ENCODE peak calls at places on chromosomes 11 and 22, in nine cellular contexts. D is adrenal gland, R is epithelial cell of esophagus, J is SK-N-SH, Q is AG09309, B is heart left ventricle, O is uterus, E is heart right ventricle, T is tibial nerve. F is an unnamed sample.

GRCh38 chr22:28833276-28833923 is 33.0 kb upstream of the XBP1 start:
- DNase-seq in B (no peak), E (no peak), T (no peak), R (no peak), O (no peak), J (no peak), Q (no peak), D (no peak), F (no peak)

GRCh38 chr11:109155291-109155690 is 266.7 kb upstream of the C11orf87 start:
- DNase-seq in O (no peak), J (no peak), E (no peak), R (no peak), D (no peak), B (no peak), T (no peak), Q (no peak), F (no peak)

GRCh38 chr22:24207264-24208011 is 26.2 kb downstream of the SUSD2 start:
- DNase-seq in B (no peak), R (no peak), D (no peak), T (no peak), Q (no peak), E (no peak), O (no peak), J (no peak), F (no peak)

GRCh38 chr22:49930596-49931412 is 12.4 kb downstream of the CRELD2 start:
- DNase-seq in T (peak; percentile 61), R (peak; percentile 79), O (no peak), J (peak; percentile 74), E (no peak), D (peak; percentile 82), Q (peak; percentile 24), B (peak; percentile 78), F (peak; percentile 58)

GRCh38 chr11:119615003-119615878 is 113.8 kb downstream of the NECTIN1 start:
- DNase-seq in Q (peak; percentile 29), T (no peak), O (no peak), R (peak; percentile 87), D (no peak), J (no peak), B (no peak), E (no peak), F (no peak)

GRCh38 chr22:39545310-39546063 is 12.9 kb upstream of the RPS19BP1 start:
- DNase-seq in B (no peak), R (peak; percentile 60), E (peak; percentile 56), D (no peak), J (no peak), Q (no peak), O (no peak), T (no peak), F (no peak)

GRCh38 chr22:39298194-39298987 is 21.0 kb downstream of the RPL3 start:
- DNase-seq in B (no peak), E (peak; percentile 48), R (no peak), Q (no peak), O (no peak), J (no peak), D (no peak), T (no peak), F (no peak)

GRCh38 chr11:12184696-12185095 is 74.3 kb downstream of the MICAL2 start:
- DNase-seq in J (no peak), R (no peak), T (no peak), Q (no peak), O (no peak), E (no peak), B (no peak), D (no peak), F (no peak)

GRCh38 chr11:115430345-115430744 is 73.9 kb downstream of the CADM1 start:
- DNase-seq in R (no peak), T (no peak), B (no peak), J (no peak), E (no peak), D (no peak), O (no peak), Q (no peak), F (no peak)

GRCh38 chr11:77446911-77447629 is 26.8 kb downstream of the PAK1 start:
- DNase-seq in B (no peak), Q (no peak), R (peak; percentile 33), J (no peak), E (no peak), T (no peak), D (no peak), O (no peak), F (no peak)

GRCh38 chr22:40396882-40397281 is 26.5 kb downstream of the SGSM3 start:
- DNase-seq in D (peak; percentile 32), T (no peak), B (no peak), Q (no peak), J (peak; percentile 75), R (peak; percentile 97), O (no peak), E (no peak), F (no peak)

GRCh38 chr11:88543902-88544655 is 206.5 kb upstream of the CTSC start:
- DNase-seq in T (peak; percentile 63), Q (peak; percentile 83), B (peak; percentile 73), R (peak; percentile 91), D (peak; percentile 80), O (peak; percentile 81), J (peak; percentile 48), E (peak; percentile 62), F (peak; percentile 67)

GRCh38 chr11:8384199-8384821 is 120.6 kb upstream of the LMO1 start:
- DNase-seq in Q (no peak), J (no peak), E (no peak), O (peak; percentile 48), D (peak; percentile 79), B (no peak), T (no peak), R (peak; percentile 23), F (no peak)

GRCh38 chr11:76654980-76655379 is 15.6 kb downstream of the LRRC32 start:
- DNase-seq in T (no peak), D (no peak), O (no peak), E (no peak), Q (no peak), R (no peak), B (no peak), J (no peak), F (no peak)

GRCh38 chr22:19057539-19057938 is 64.7 kb downstream of the DGCR2 start:
- DNase-seq in J (no peak), O (no peak), D (no peak), Q (no peak), E (no peak), R (no peak), B (no peak), T (no peak), F (no peak)

GRCh38 chr11:14577290-14577689 is 57.1 kb upstream of the PSMA1 start:
- DNase-seq in T (no peak), D (no peak), Q (no peak), J (no peak), E (no peak), B (no peak), R (no peak), O (no peak), F (no peak)

DNA sequence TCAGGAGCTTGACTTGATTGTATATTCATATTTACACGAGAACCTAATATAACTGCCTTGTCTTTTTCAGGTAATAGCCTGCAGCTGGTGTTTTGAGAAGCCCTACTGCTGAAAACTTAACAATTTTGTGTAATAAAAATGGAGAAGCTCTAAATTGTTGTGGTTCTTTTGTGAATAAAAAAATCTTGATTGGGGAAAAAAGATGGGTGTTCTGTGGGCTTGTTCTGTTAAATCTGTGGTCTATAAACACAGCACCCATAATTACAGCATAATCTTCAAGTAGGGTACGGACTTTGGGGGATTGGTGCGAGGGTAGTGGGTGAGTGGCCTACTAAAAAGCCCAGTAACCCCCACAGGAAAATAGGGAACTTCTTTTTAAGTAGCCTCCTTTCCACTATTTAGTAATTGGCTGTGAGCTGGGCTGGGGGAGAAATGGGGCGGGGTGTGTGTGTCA is 7.5 kb downstream of the MALAT1 start:
- DNase-seq in T (no peak), O (no peak), E (no peak), B (no peak), J (no peak), D (no peak), Q (no peak), R (no peak), F (no peak)
- H3K4me3 ChIP-seq in T (peak overlapping the region; percentile 63), O (peak overlapping the region; percentile 90), E (peak overlapping the region; percentile 84), B (peak overlapping the region; percentile 75), J (peak overlapping the region; percentile 87), D (peak overlapping the region; percentile 78), Q (peak overlapping the region; percentile 74), R (peak overlapping the region; percentile 3), F (peak overlapping the region; percentile 89)

GRCh38 chr11:61815790-61816735 is 740 bp downstream of the FADS1 start:
- DNase-seq in B (peak; percentile 82), O (peak; percentile 76), R (peak; percentile 80), D (peak; percentile 81), T (peak; percentile 44), E (peak; percentile 73), J (peak; percentile 81), Q (no peak), F (peak; percentile 73)

GRCh38 chr11:61817471-61818202 is 834 bp upstream of the FADS1 start:
- DNase-seq in B (no peak), T (no peak), O (no peak), J (no peak), Q (no peak), R (no peak), E (no peak), D (no peak), F (no peak)

GRCh38 chr11:61814242-61814957 is 2.4 kb downstream of the FADS1 start:
- DNase-seq in O (no peak), B (peak; percentile 66), E (no peak), T (no peak), R (peak; percentile 41), D (peak; percentile 49), J (peak; percentile 47), Q (no peak), F (no peak)

GRCh38 chr11:61814958-61815789 is 1.6 kb downstream of the FADS1 start:
- DNase-seq in D (peak; percentile 98), J (peak; percentile 95), O (peak; percentile 96), E (peak; percentile 98), R (peak; percentile 68), B (peak; percentile 99), Q (peak; percentile 71), T (peak; percentile 92), F (peak; percentile 98)

GRCh38 chr11:61816736-61817455 is at the start of gene FADS1:
- DNase-seq in Q (peak; percentile 66), D (peak; percentile 95), J (peak; percentile 95), R (peak; percentile 84), T (peak; percentile 83), B (peak; percentile 91), E (peak; percentile 93), O (peak; percentile 92), F (peak; percentile 90)
- TF ChIP-seq CTCF in Q (peak; percentile 63), D (peak; percentile 31), J (peak; percentile 63), R (peak; percentile 37), T (peak; percentile 61), B (peak; percentile 60), E (peak; percentile 75), O (peak; percentile 57), F (peak; percentile 61)

GRCh38 chr11:66011785-66012303 is at the start of gene CST6:
- DNase-seq in D (no peak), T (no peak), R (no peak), J (peak; percentile 52), E (no peak), B (no peak), Q (no peak), O (no peak), F (no peak)
- H3K4me3 ChIP-seq in D (no peak within 1 kb of the TSS), T (no peak within 1 kb of the TSS), R (no peak within 1 kb of the TSS), J (no peak within 1 kb of the TSS), E (no peak within 1 kb of the TSS), B (no peak within 1 kb of the TSS), Q (no peak within 1 kb of the TSS), O (no peak within 1 kb of the TSS), F (peak within 1 kb of the TSS; percentile 46)

DNA sequence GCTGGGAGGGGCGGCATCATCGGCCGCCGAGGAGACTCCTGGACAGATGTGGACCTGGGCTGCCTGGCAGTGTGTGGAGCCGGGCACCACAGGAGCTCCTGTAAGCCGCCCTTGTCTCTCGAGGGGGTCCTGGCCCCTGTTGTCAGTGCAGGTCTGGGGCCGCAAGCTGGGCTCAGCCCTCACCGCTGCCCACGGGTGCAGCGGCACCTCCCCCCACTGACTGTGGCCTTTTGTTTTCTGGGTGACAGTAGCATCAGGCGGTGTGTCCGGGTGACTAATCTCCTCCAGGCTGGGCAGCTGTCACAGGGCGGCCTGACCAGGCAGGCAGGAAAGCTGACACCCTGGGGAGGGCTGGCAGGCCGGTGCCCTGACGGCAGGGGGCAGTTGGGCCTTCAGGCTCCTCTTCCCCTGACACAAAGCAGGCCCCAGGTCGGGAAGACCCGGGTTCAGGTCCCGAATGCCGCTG is 16.2 kb downstream of the DGKZ start:
- DNase-seq in O (no peak), D (peak; percentile 93), R (peak; percentile 79), Q (no peak), B (peak; percentile 76), T (no peak), E (peak; percentile 70), J (peak; percentile 77), F (peak; percentile 72)
- TF ChIP-seq CTCF in O (no peak), D (no peak), R (no peak), Q (peak; percentile 12), B (peak; percentile 31), T (peak; percentile 12), E (peak; percentile 52), J (peak; percentile 39), F (peak; percentile 48)

F was measured in left ventricle myocardium inferior.